ENCODE peak calls at places on chromosomes 1 and 21, in nine cellular contexts. P, A, I, T, K, S, C, E and D are unnamed samples.

GRCh38 chr1:84997667-84998600 is 1.0 kb upstream of the MCOLN2 start:
- ATAC-seq in P (peak), C (peak), A (no peak), T (peak), S (peak), K (peak), I (no peak), E (no peak), D (peak)

GRCh38 chr21:15224346-15225086 is 159.7 kb upstream of the NRIP1 start:
- ATAC-seq in E (no peak), C (no peak), T (no peak), I (no peak), S (no peak), P (no peak), K (no peak), A (no peak), D (no peak)

GRCh38 chr1:10906866-10907519 is 105.5 kb upstream of the TARDBP start:
- ATAC-seq in T (no peak), C (no peak), K (no peak), I (no peak), E (no peak), S (no peak), P (no peak), A (no peak), D (no peak)

GRCh38 chr1:182235952-182236650 is 155.5 kb downstream of the GLUL start:
- ATAC-seq in E (no peak), I (peak), P (peak), S (no peak), T (no peak), C (peak), A (no peak), K (no peak), D (no peak)

GRCh38 chr1:153534933-153535663 is 693 bp downstream of the S100A6 start:
- ATAC-seq in E (peak), A (peak), C (peak), P (peak), K (peak), I (no peak), S (peak), T (peak), D (peak)

GRCh38 chr1:175376194-175376593 is 183.6 kb upstream of the KIAA0040 start:
- ATAC-seq in C (no peak), K (peak), E (peak), S (peak), I (no peak), T (no peak), P (no peak), A (no peak), D (no peak)

GRCh38 chr1:21754583-21754982 is 28.4 kb downstream of the USP48 start:
- ATAC-seq in A (no peak), S (no peak), I (no peak), P (no peak), T (no peak), E (no peak), C (no peak), K (no peak), D (no peak)

GRCh38 chr1:119647734-119648619 is at the start of gene ZNF697:
- ATAC-seq in A (no peak), T (peak), E (peak), C (peak), S (peak), I (no peak), K (peak), P (peak), D (peak)